ENCODE peak calls at places on chromosomes 3 and 15, in four cellular contexts. Y, M, Z and L are unnamed samples.

GRCh38 chr3:16728762-16729745 is 123.8 kb upstream of the DAZL start:
- DNase-seq in Y (no peak), M (no peak), Z (no peak), L (no peak)

GRCh38 chr3:13016083-13016725 is 57.0 kb downstream of the IQSEC1 start:
- DNase-seq in Y (no peak), M (peak; percentile 85), Z (peak; percentile 92), L (peak; percentile 52)

GRCh38 chr3:16315623-16316022 is 50.6 kb downstream of the OXNAD1 start:
- DNase-seq in Y (no peak), M (no peak), Z (no peak), L (no peak)

GRCh38 chr15:52282418-52282817 is 13.2 kb downstream of the MYO5C start:
- DNase-seq in Y (no peak), M (no peak), Z (no peak), L (no peak)

GRCh38 chr3:150495563-150496168 is 50.6 kb downstream of the SERP1 start:
- DNase-seq in Y (no peak), M (no peak), Z (peak; percentile 58), L (no peak)

GRCh38 chr3:148873270-148873927 is 8.3 kb downstream of the CPA3 start:
- DNase-seq in Y (no peak), M (peak; percentile 24), Z (no peak), L (no peak)

GRCh38 chr3:11380314-11380713 is 108.1 kb downstream of the ATG7 start:
- DNase-seq in Y (no peak), M (no peak), Z (no peak), L (no peak)

GRCh38 chr3:60445416-60445815 is 805.8 kb downstream of the FHIT start:
- DNase-seq in Y (no peak), M (no peak), Z (no peak), L (no peak)

GRCh38 chr3:187016639-187017345 is 86.5 kb downstream of the ST6GAL1 start:
- DNase-seq in Y (no peak), M (no peak), Z (peak; percentile 69), L (no peak)

GRCh38 chr3:30518201-30518864 is 88.1 kb upstream of the TGFBR2 start:
- DNase-seq in Y (peak; percentile 75), M (no peak), Z (no peak), L (no peak)

GRCh38 chr3:188904670-188905069 is 267.1 kb upstream of the TPRG1 start:
- DNase-seq in Y (no peak), M (no peak), Z (no peak), L (no peak)

GRCh38 chr3:47772788-47773187 is 8.9 kb downstream of the SMARCC1 start:
- DNase-seq in Y (no peak), M (no peak), Z (no peak), L (no peak)

GRCh38 chr15:81108427-81108826 is 25.6 kb upstream of the CFAP161 start:
- DNase-seq in Y (no peak), M (no peak), Z (peak; percentile 38), L (no peak)

GRCh38 chr15:72173864-72174550 is 23.6 kb downstream of the GRAMD2A start:
- DNase-seq in Y (no peak), M (no peak), Z (no peak), L (no peak)

GRCh38 chr3:181711325-181712135 is at the start of gene SOX2:
- DNase-seq in Y (no peak), M (peak; percentile 87), Z (peak; percentile 97), L (peak; percentile 49)

GRCh38 chr3:194816748-194817591 is 131.3 kb downstream of the FAM43A start:
- DNase-seq in Y (no peak), M (no peak), Z (no peak), L (no peak)

GRCh38 chr3:50251220-50251619 is 15.2 kb downstream of the GNAI2 start:
- DNase-seq in Y (no peak), M (no peak), Z (no peak), L (no peak)

GRCh38 chr15:40247406-40247971 is 8.6 kb downstream of the PAK6 start:
- DNase-seq in Y (no peak), M (peak; percentile 45), Z (no peak), L (peak; percentile 29)

GRCh38 chr3:24678021-24678420 is 183.4 kb upstream of the THRB start:
- DNase-seq in Y (no peak), M (no peak), Z (no peak), L (no peak)

GRCh38 chr3:39149059-39149455 is 4.3 kb downstream of the CSRNP1 start:
- DNase-seq in Y (no peak), M (no peak), Z (peak; percentile 59), L (no peak)

GRCh38 chr15:94972314-94972713 is 741.0 kb downstream of the MCTP2 start:
- DNase-seq in Y (no peak), M (no peak), Z (no peak), L (no peak)

GRCh38 chr3:81444817-81445460 is 316.5 kb downstream of the GBE1 start:
- DNase-seq in Y (no peak), M (no peak), Z (no peak), L (no peak)

GRCh38 chr15:85430406-85431204 is 50.2 kb downstream of the AKAP13 start:
- DNase-seq in Y (no peak), M (no peak), Z (no peak), L (no peak)
- TF ChIP-seq CTCF in Y (no peak), M (no peak), Z (no peak), L (no peak)

DNA sequence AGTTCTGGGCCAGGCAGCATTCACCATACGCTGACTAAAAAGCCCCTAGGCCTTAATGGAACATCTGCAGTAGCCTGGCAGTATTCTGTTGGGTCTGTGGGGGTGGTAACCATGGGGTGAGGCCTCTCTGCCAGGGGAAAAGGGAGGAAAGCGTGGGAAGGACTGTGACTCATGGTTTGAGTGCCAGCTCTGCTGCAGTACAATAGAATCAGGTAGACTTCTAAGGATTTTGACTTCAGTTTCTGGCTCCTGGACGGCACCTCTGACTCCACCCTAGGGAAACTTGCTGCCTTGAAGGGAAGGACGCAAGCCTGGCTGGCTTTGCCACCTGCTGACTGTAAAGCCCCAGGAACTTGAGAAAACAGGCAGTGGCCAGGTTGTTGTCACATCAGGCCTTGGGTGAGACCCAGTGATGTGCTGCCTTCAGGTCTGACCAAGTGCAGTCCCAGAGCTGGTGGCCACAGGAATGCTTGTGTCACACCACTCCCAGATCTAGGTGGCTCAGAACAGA is 148.6 kb downstream of the SUCNR1 start:
- DNase-seq in Y (peak; percentile 24), M (peak; percentile 49), Z (no peak), L (no peak)
- H3K27ac ChIP-seq in Y (peak overlapping the region; percentile 28), M (no peak overlapping the region), Z (no peak overlapping the region), L (no peak overlapping the region)

GRCh38 chr3:159260049-159260662 is 458.3 kb downstream of the MFSD1 start:
- DNase-seq in Y (peak; percentile 34), M (no peak), Z (peak; percentile 63), L (no peak)
- TF ChIP-seq CTCF in Y (peak; percentile 61), M (peak; percentile 40), Z (peak; percentile 90), L (peak; percentile 71)

GRCh38 chr3:124424396-124424795 is 305.9 kb upstream of the UMPS start:
- DNase-seq in Y (no peak), M (no peak), Z (no peak), L (no peak)

GRCh38 chr3:124431585-124431984 is 298.7 kb upstream of the UMPS start:
- DNase-seq in Y (no peak), M (no peak), Z (no peak), L (no peak)

GRCh38 chr3:124429129-124429815 is 301.0 kb upstream of the UMPS start:
- DNase-seq in Y (no peak), M (no peak), Z (no peak), L (no peak)

GRCh38 chr3:124434176-124434575 is 296.1 kb upstream of the UMPS start:
- DNase-seq in Y (no peak), M (no peak), Z (no peak), L (no peak)

DNA sequence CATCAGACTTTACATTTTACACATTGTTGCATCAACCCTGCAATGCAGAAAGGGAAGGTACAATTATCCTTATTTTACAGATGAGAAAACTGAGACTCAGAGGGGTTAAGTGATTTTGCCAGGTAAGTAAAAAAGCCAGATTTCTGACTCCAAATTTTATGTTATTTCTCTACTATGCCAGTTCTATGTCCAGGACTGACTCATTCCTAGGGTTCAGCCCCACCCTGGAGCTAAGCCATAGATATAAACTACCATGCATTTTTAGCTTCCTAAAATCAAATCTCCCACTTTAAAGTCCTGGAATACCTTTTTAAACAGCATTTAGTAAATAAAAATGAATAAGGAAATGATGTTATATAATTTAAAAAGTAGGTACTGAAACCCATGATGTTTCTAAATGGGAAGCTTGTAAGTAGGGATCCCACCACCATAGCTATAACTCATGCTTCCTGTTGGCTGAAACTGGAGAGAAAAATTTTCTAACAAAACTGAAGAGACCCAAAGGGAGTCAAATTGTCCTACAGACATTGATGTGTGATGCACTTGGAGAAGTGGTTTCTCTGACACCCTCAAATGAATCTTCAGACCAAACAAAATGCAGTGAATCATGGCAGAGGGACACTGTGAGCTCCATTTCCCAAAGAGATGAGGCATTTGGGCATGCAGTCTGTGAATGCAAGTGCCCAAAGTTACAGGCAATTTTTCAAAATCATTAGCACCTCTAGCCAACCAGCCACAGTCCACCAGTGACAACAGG is 301.7 kb upstream of the UMPS start:
- DNase-seq in Y (no peak), M (no peak), Z (no peak), L (no peak)
- H3K27ac ChIP-seq in Y (peak overlapping the region; percentile 4), M (no peak overlapping the region), Z (no peak overlapping the region), L (no peak overlapping the region)

DNA sequence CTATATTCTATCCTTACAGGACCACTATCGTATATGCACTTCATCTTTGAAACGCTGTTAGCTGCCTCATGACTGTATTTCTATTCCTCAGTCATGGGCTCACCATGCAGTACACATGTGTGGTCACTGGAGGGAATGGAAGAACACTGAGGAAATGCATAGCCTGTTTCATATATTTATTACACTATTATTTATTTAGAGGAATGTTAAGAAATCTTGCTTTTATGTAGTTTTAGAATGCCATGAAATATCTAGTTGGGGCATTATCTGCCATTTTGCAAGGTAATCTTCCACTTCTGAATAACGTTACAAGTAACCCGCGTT is 155.7 kb downstream of the IGF1R start:
- DNase-seq in Y (no peak), M (no peak), Z (no peak), L (no peak)
- TF ChIP-seq CTCF in Y (no peak), M (peak; percentile 14), Z (no peak), L (no peak)

GRCh38 chr3:69182588-69183299 is 60.3 kb upstream of the LMOD3 start:
- DNase-seq in Y (no peak), M (no peak), Z (no peak), L (no peak)
- H3K27ac ChIP-seq in Y (no peak overlapping the region), M (no peak overlapping the region), Z (no peak overlapping the region), L (peak overlapping the region; percentile 15)

DNA sequence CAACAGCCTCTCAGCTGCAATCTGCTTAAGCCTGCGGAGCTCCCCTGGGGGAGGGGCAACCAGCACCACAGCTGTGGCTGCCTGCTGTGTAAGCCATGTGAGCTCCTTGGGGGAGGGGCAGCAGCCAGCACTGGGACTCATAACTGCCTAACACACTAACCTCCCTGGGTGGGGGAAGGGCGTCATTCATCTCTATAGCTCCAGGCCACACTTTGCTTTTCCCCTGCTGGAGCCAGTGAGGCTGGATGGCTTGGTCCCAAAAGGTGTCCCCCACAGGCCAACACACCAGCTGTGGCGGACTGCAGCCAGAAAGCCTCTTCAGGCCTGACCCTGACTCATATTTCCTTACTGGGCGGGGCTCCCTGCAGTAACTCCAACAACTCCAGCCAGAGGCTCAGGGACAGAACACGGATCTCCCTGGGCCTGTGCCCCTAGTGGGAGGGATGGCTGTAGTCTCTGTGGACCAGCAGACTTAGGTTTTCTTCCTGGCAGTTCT is 129.8 kb downstream of the PPM1L start:
- DNase-seq in Y (peak; percentile 22), M (peak; percentile 65), Z (no peak), L (peak; percentile 26)
- TF ChIP-seq CTCF in Y (no peak), M (no peak), Z (no peak), L (no peak)

GRCh38 chr3:191430103-191430502 is 30.9 kb upstream of the PYDC2 start:
- DNase-seq in Y (no peak), M (no peak), Z (no peak), L (no peak)
- H3K27ac ChIP-seq in Y (no peak overlapping the region), M (no peak overlapping the region), Z (no peak overlapping the region), L (no peak overlapping the region)